ENCODE peak calls at places on chromosomes 1 and 21, in eight cellular contexts. Z is testis, M is prostate gland, W is mucosa of descending colon, A is GM23338, Q is HFF-Myc, H is A549, X is lower leg skin. T is an unnamed sample.

GRCh38 chr1:38973659-38974437 is 17.2 kb upstream of the AKIRIN1 start:
- DNase-seq in Q (no peak), X (no peak), M (no peak), W (no peak), A (no peak), Z (peak; percentile 80), H (no peak), T (no peak)

GRCh38 chr1:245298781-245299180 is 144.0 kb downstream of the KIF26B start:
- DNase-seq in Q (peak; percentile 40), Z (no peak), M (peak; percentile 81), X (peak; percentile 46), W (no peak), H (no peak), A (no peak), T (peak; percentile 28)

GRCh38 chr1:6922096-6922931 is 137.1 kb downstream of the CAMTA1 start:
- DNase-seq in W (peak; percentile 48), Q (peak; percentile 61), M (peak; percentile 84), A (no peak), X (peak; percentile 37), H (no peak), Z (peak; percentile 97), T (peak; percentile 27)

GRCh38 chr1:159990005-159990404 is 36.0 kb upstream of the SLAMF9 start:
- DNase-seq in Q (no peak), A (no peak), W (no peak), Z (no peak), X (no peak), M (no peak), H (no peak), T (no peak)

GRCh38 chr1:88327391-88328267 is 356.4 kb upstream of the PKN2 start:
- DNase-seq in M (peak; percentile 5), W (peak; percentile 4), A (no peak), X (no peak), Q (peak; percentile 43), H (peak; percentile 51), Z (no peak), T (peak; percentile 80)

GRCh38 chr1:59474496-59474895 is 177.6 kb downstream of the FGGY start:
- DNase-seq in Q (no peak), A (no peak), M (no peak), W (no peak), H (no peak), Z (no peak), X (no peak), T (no peak)

GRCh38 chr1:40316595-40317393 is at the start of gene COL9A2:
- DNase-seq in W (no peak), X (no peak), M (no peak), H (no peak), Z (no peak), Q (no peak), A (peak; percentile 55), T (no peak)

GRCh38 chr21:18467715-18468114 is 64.1 kb upstream of the TMPRSS15 start:
- DNase-seq in W (no peak), A (no peak), H (no peak), X (no peak), Z (no peak), Q (no peak), M (no peak), T (no peak)

GRCh38 chr1:224592636-224593579 is 23.2 kb upstream of the CNIH3 start:
- DNase-seq in Q (peak; percentile 78), X (no peak), H (no peak), M (no peak), Z (no peak), A (no peak), W (peak; percentile 9), T (peak; percentile 72)

GRCh38 chr1:45353685-45354084 is 13.4 kb upstream of the MUTYH start:
- DNase-seq in W (no peak), Z (no peak), A (no peak), X (no peak), Q (no peak), H (no peak), M (no peak), T (no peak)

GRCh38 chr1:7539772-7540175 is 231.3 kb upstream of the VAMP3 start:
- DNase-seq in X (peak; percentile 24), Q (no peak), A (peak; percentile 90), Z (no peak), M (no peak), W (peak; percentile 62), H (peak; percentile 74), T (no peak)

GRCh38 chr21:35420658-35421057 is 371.6 kb upstream of the RUNX1 start:
- DNase-seq in Z (no peak), Q (no peak), A (no peak), M (no peak), H (no peak), X (no peak), W (no peak), T (no peak)

GRCh38 chr1:192576190-192577144 is 894 bp downstream of the RGS1 start:
- DNase-seq in Q (no peak), Z (no peak), H (no peak), M (no peak), W (no peak), X (no peak), A (no peak), T (no peak)

GRCh38 chr1:58460469-58460868 is 86.1 kb downstream of the OMA1 start:
- DNase-seq in X (no peak), M (no peak), W (no peak), Q (peak; percentile 16), Z (no peak), H (no peak), A (peak; percentile 52), T (no peak)

GRCh38 chr1:196997428-196997827 is 20.1 kb downstream of the CFHR5 start:
- DNase-seq in W (no peak), H (no peak), M (no peak), Z (no peak), Q (no peak), X (no peak), A (peak; percentile 17), T (peak; percentile 90)
- H3K4me3 ChIP-seq in W (no peak overlapping the region), H (no peak overlapping the region), M (no peak overlapping the region), Z (no peak overlapping the region), Q (no peak overlapping the region), X (no peak overlapping the region), A (no peak overlapping the region), T (no peak overlapping the region)

GRCh38 chr1:90725961-90726715 is 9.0 kb upstream of the BARHL2 start:
- DNase-seq in Q (no peak), A (peak; percentile 48), X (no peak), M (no peak), Z (no peak), H (no peak), W (no peak), T (no peak)

GRCh38 chr1:90726716-90727480 is 9.8 kb upstream of the BARHL2 start:
- DNase-seq in Q (no peak), Z (no peak), H (no peak), M (no peak), W (no peak), X (no peak), A (peak; percentile 43), T (no peak)

GRCh38 chr1:90724926-90725325 is 7.8 kb upstream of the BARHL2 start:
- DNase-seq in H (no peak), X (no peak), M (no peak), Q (no peak), W (no peak), A (peak; percentile 64), Z (no peak), T (no peak)

GRCh38 chr1:90724361-90724760 is 7.3 kb upstream of the BARHL2 start:
- DNase-seq in M (no peak), Q (no peak), Z (no peak), W (no peak), H (no peak), A (peak; percentile 38), X (no peak), T (no peak)

DNA sequence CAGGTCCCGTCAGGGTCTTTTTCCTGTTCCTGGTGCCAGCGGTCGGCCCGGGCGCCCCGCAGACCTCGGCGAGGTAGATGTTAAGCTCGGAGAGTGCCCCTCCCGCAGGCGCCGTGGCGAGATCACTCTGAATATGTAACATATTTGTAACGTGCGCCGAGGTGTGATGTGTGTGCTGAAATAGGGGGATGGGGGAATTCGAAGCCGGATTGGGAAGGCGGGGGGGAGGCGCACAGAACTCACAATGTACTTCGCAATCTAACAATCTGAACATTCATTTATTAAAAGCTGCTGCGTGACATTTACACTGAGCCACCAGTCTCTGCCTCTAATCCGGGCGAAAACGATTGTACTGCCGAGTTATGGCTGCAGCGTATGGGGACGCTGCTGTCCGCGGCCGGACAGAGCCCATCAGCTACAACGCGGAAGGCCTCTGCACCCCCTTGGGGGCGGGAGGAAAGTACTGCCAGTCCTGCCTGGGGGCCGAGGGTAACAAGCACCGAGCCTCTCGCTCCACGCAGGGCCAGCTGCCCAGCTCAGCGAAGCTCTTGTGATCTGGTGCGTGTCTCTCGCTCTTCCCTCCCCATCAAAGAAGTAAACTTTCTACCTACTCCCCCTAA is 8.3 kb upstream of the BARHL2 start:
- DNase-seq in M (no peak), H (no peak), Z (no peak), Q (no peak), A (peak; percentile 55), W (no peak), X (no peak), T (no peak)
- H3K4me3 ChIP-seq in M (no peak overlapping the region), H (no peak overlapping the region), Z (peak overlapping the region; percentile 24), Q (no peak overlapping the region), A (peak overlapping the region; percentile 56), W (no peak overlapping the region), X (no peak overlapping the region), T (peak overlapping the region; percentile 26)

GRCh38 chr1:67738401-67738800 is 53.4 kb downstream of the GADD45A start:
- DNase-seq in W (peak; percentile 4), Z (no peak), M (no peak), X (no peak), Q (no peak), A (no peak), H (no peak), T (no peak)

GRCh38 chr1:67735806-67736627 is 51.0 kb downstream of the GADD45A start:
- DNase-seq in M (peak; percentile 39), W (peak; percentile 80), A (no peak), Q (peak; percentile 87), Z (peak; percentile 76), H (peak; percentile 67), X (peak; percentile 87), T (peak; percentile 96)

GRCh38 chr1:67735220-67735619 is 50.2 kb downstream of the GADD45A start:
- DNase-seq in H (no peak), A (no peak), Z (no peak), X (no peak), W (no peak), Q (no peak), M (no peak), T (no peak)

GRCh38 chr1:67737875-67738274 is 52.9 kb downstream of the GADD45A start:
- DNase-seq in Z (no peak), H (no peak), M (no peak), X (no peak), W (no peak), Q (no peak), A (no peak), T (no peak)

DNA sequence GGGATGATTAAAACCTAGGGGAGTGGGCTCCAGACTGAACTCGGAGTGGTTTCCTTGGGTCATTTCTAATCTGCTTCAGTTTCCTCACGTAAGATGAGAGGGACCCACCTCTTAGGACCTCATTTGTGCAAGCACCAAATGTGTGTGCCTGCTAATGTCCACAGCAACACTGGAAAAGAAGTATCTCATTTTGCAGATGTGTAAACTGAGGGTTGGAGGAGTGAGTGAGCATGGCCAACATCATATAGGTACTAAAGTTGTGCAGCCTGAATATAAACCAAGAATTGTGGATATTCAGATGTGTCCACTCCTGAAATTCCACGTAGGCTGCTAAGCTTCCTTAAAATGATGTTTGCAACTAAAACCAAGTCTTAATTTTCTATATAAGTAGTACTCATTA is 51.7 kb downstream of the GADD45A start:
- DNase-seq in A (no peak), M (no peak), W (no peak), X (no peak), Z (no peak), H (no peak), Q (no peak), T (no peak)
- H3K4me3 ChIP-seq in A (no peak overlapping the region), M (no peak overlapping the region), W (no peak overlapping the region), X (no peak overlapping the region), Z (no peak overlapping the region), H (no peak overlapping the region), Q (peak overlapping the region; percentile 20), T (no peak overlapping the region)

GRCh38 chr1:31926846-31927660 is 11.1 kb downstream of the PTP4A2 start:
- DNase-seq in W (no peak), H (no peak), M (no peak), Z (no peak), Q (no peak), A (no peak), X (no peak), T (no peak)
- H3K4me3 ChIP-seq in W (no peak overlapping the region), H (no peak overlapping the region), M (no peak overlapping the region), Z (no peak overlapping the region), Q (no peak overlapping the region), A (no peak overlapping the region), X (no peak overlapping the region), T (no peak overlapping the region)

T was measured in skeletal muscle cell.